ENCODE peak calls at places on chromosomes 1 and 21, in five cellular contexts. O, H, V, A and D are unnamed samples.

GRCh38 chr1:53636621-53637171 is 102.3 kb downstream of the GLIS1 start:
- DNase-seq in O (no peak), H (peak; percentile 11), V (no peak), A (no peak), D (no peak)

GRCh38 chr1:225448146-225448805 is 20.4 kb upstream of the LBR start:
- DNase-seq in O (no peak), H (peak; percentile 12), V (no peak), A (no peak), D (no peak)

GRCh38 chr1:38804062-38804886 is 55.3 kb downstream of the RRAGC start:
- DNase-seq in O (no peak), H (no peak), V (no peak), A (no peak), D (peak; percentile 15)

GRCh38 chr1:86227026-86227425 is 70.5 kb upstream of the COL24A1 start:
- DNase-seq in O (no peak), H (no peak), V (no peak), A (no peak), D (no peak)

GRCh38 chr1:240424740-240425464 is 187.1 kb downstream of the GREM2 start:
- DNase-seq in O (no peak), H (no peak), V (no peak), A (no peak), D (no peak)

GRCh38 chr1:248793592-248793991 is 32.1 kb downstream of the SH3BP5L start:
- DNase-seq in O (no peak), H (no peak), V (no peak), A (no peak), D (no peak)

GRCh38 chr1:97919568-97920261 is 1.1 kb downstream of the DPYD start:
- DNase-seq in O (peak; percentile 3), H (no peak), V (no peak), A (no peak), D (peak; percentile 57)

GRCh38 chr1:181089017-181089776 is 697 bp downstream of the IER5 start:
- DNase-seq in O (no peak), H (peak; percentile 60), V (no peak), A (no peak), D (no peak)

GRCh38 chr1:101371259-101371658 is 134.4 kb downstream of the S1PR1 start:
- DNase-seq in O (peak; percentile 71), H (no peak), V (peak; percentile 38), A (no peak), D (peak; percentile 92)

GRCh38 chr21:37710555-37711293 is 205.5 kb downstream of the KCNJ6 start:
- DNase-seq in O (no peak), H (no peak), V (no peak), A (no peak), D (peak; percentile 45)

GRCh38 chr21:38712076-38712475 is 93.7 kb upstream of the ETS2 start:
- DNase-seq in O (no peak), H (no peak), V (peak; percentile 40), A (no peak), D (peak; percentile 57)

GRCh38 chr1:224433671-224434446 is 738 bp downstream of the WDR26 start:
- DNase-seq in O (peak; percentile 46), H (peak; percentile 53), V (no peak), A (peak; percentile 12), D (peak; percentile 42)

GRCh38 chr1:230281531-230281930 is 144.6 kb downstream of the PGBD5 start:
- DNase-seq in O (no peak), H (no peak), V (no peak), A (no peak), D (no peak)